ENCODE peak calls at places on chromosomes 6 and 20, in ten cellular contexts. One of them, this sample, is unnamed.

GRCh38 chr20:4726710-4727391 is 5.1 kb downstream of the PRND start:
- DNase-seq in astrocyte of the spinal cord: peak
- DNase-seq in IMR-90: peak
- DNase-seq in Caco-2: no peak
- DNase-seq in endodermal cell: no peak
- DNase-seq in sigmoid colon: no peak
- DNase-seq in spleen: peak
- DNase-seq in epithelial cell of esophagus: peak
- DNase-seq in psoas muscle: no peak
- DNase-seq in Panc1: no peak
- DNase-seq in this sample: no peak

GRCh38 chr6:37919417-37920157 is 100.1 kb downstream of the ZFAND3 start:
- DNase-seq in endodermal cell: no peak
- DNase-seq in psoas muscle: no peak
- DNase-seq in astrocyte of the spinal cord: peak
- DNase-seq in IMR-90: peak
- DNase-seq in spleen: no peak
- DNase-seq in Panc1: no peak
- DNase-seq in sigmoid colon: no peak
- DNase-seq in Caco-2: no peak
- DNase-seq in epithelial cell of esophagus: no peak
- DNase-seq in this sample: no peak

GRCh38 chr20:21104921-21105320 is 1.2 kb downstream of the LINC00237 start:
- DNase-seq in spleen: no peak
- DNase-seq in Panc1: no peak
- DNase-seq in astrocyte of the spinal cord: no peak
- DNase-seq in sigmoid colon: no peak
- DNase-seq in endodermal cell: peak
- DNase-seq in psoas muscle: no peak
- DNase-seq in epithelial cell of esophagus: no peak
- DNase-seq in IMR-90: no peak
- DNase-seq in Caco-2: no peak
- DNase-seq in this sample: no peak

GRCh38 chr6:108476381-108476780 is 84.3 kb upstream of the FOXO3 start:
- DNase-seq in Caco-2: no peak
- DNase-seq in epithelial cell of esophagus: no peak
- DNase-seq in psoas muscle: no peak
- DNase-seq in spleen: no peak
- DNase-seq in sigmoid colon: no peak
- DNase-seq in endodermal cell: no peak
- DNase-seq in IMR-90: no peak
- DNase-seq in astrocyte of the spinal cord: no peak
- DNase-seq in Panc1: no peak
- DNase-seq in this sample: no peak

GRCh38 chr20:1941226-1941625 is 46.0 kb downstream of the SIRPA start:
- DNase-seq in astrocyte of the spinal cord: no peak
- DNase-seq in IMR-90: peak
- DNase-seq in epithelial cell of esophagus: peak
- DNase-seq in psoas muscle: peak
- DNase-seq in Caco-2: no peak
- DNase-seq in Panc1: no peak
- DNase-seq in spleen: no peak
- DNase-seq in endodermal cell: no peak
- DNase-seq in sigmoid colon: peak
- DNase-seq in this sample: no peak

GRCh38 chr6:113805167-113805835 is 51.8 kb upstream of the MARCKS start:
- DNase-seq in IMR-90: peak
- DNase-seq in psoas muscle: no peak
- DNase-seq in Panc1: no peak
- DNase-seq in epithelial cell of esophagus: no peak
- DNase-seq in astrocyte of the spinal cord: no peak
- DNase-seq in spleen: no peak
- DNase-seq in endodermal cell: no peak
- DNase-seq in sigmoid colon: no peak
- DNase-seq in Caco-2: no peak
- DNase-seq in this sample: no peak

GRCh38 chr6:29483735-29484134 is 4.0 kb downstream of the MAS1L start:
- DNase-seq in spleen: no peak
- DNase-seq in sigmoid colon: no peak
- DNase-seq in Panc1: no peak
- DNase-seq in psoas muscle: no peak
- DNase-seq in astrocyte of the spinal cord: no peak
- DNase-seq in Caco-2: no peak
- DNase-seq in endodermal cell: no peak
- DNase-seq in epithelial cell of esophagus: no peak
- DNase-seq in IMR-90: no peak
- DNase-seq in this sample: no peak

GRCh38 chr6:56335733-56336132 is 88.4 kb upstream of the COL21A1 start:
- DNase-seq in psoas muscle: no peak
- DNase-seq in endodermal cell: no peak
- DNase-seq in Panc1: peak
- DNase-seq in spleen: no peak
- DNase-seq in astrocyte of the spinal cord: peak
- DNase-seq in IMR-90: peak
- DNase-seq in Caco-2: no peak
- DNase-seq in epithelial cell of esophagus: peak
- DNase-seq in sigmoid colon: no peak
- DNase-seq in this sample: no peak

GRCh38 chr20:17470521-17470920 is 60.7 kb downstream of the BFSP1 start:
- DNase-seq in astrocyte of the spinal cord: no peak
- DNase-seq in Panc1: no peak
- DNase-seq in epithelial cell of esophagus: no peak
- DNase-seq in sigmoid colon: no peak
- DNase-seq in endodermal cell: no peak
- DNase-seq in psoas muscle: no peak
- DNase-seq in spleen: no peak
- DNase-seq in Caco-2: no peak
- DNase-seq in IMR-90: no peak
- DNase-seq in this sample: no peak

GRCh38 chr6:35727206-35727934 is 9.5 kb upstream of the ARMC12 start:
- DNase-seq in endodermal cell: peak
- DNase-seq in IMR-90: peak
- DNase-seq in spleen: no peak
- DNase-seq in Panc1: no peak
- DNase-seq in Caco-2: peak
- DNase-seq in astrocyte of the spinal cord: peak
- DNase-seq in sigmoid colon: peak
- DNase-seq in psoas muscle: peak
- DNase-seq in epithelial cell of esophagus: peak
- DNase-seq in this sample: peak

GRCh38 chr20:4375881-4376280 is 345.8 kb upstream of the PRND start:
- DNase-seq in IMR-90: peak
- DNase-seq in endodermal cell: no peak
- DNase-seq in spleen: no peak
- DNase-seq in astrocyte of the spinal cord: peak
- DNase-seq in Panc1: no peak
- DNase-seq in Caco-2: no peak
- DNase-seq in epithelial cell of esophagus: peak
- DNase-seq in psoas muscle: no peak
- DNase-seq in sigmoid colon: no peak
- DNase-seq in this sample: no peak

GRCh38 chr6:165628955-165629354 is 34.1 kb downstream of the PDE10A start:
- DNase-seq in epithelial cell of esophagus: no peak
- DNase-seq in IMR-90: no peak
- DNase-seq in endodermal cell: no peak
- DNase-seq in spleen: no peak
- DNase-seq in sigmoid colon: no peak
- DNase-seq in astrocyte of the spinal cord: no peak
- DNase-seq in psoas muscle: no peak
- DNase-seq in Panc1: no peak
- DNase-seq in Caco-2: no peak
- DNase-seq in this sample: no peak

GRCh38 chr6:166598441-166599138 is 12.1 kb upstream of the RAMACL start:
- DNase-seq in astrocyte of the spinal cord: peak
- DNase-seq in Panc1: no peak
- DNase-seq in spleen: no peak
- DNase-seq in Caco-2: no peak
- DNase-seq in endodermal cell: peak
- DNase-seq in psoas muscle: no peak
- DNase-seq in sigmoid colon: peak
- DNase-seq in epithelial cell of esophagus: peak
- DNase-seq in IMR-90: peak
- DNase-seq in this sample: no peak

GRCh38 chr6:51472745-51473483 is 614.5 kb downstream of the PKHD1 start:
- DNase-seq in psoas muscle: no peak
- DNase-seq in spleen: no peak
- DNase-seq in astrocyte of the spinal cord: no peak
- DNase-seq in epithelial cell of esophagus: peak
- DNase-seq in sigmoid colon: no peak
- DNase-seq in endodermal cell: peak
- DNase-seq in Caco-2: peak
- DNase-seq in IMR-90: no peak
- DNase-seq in Panc1: no peak
- DNase-seq in this sample: no peak

GRCh38 chr6:148508401-148509151 is 165.9 kb downstream of the SASH1 start:
- DNase-seq in IMR-90: peak
- DNase-seq in endodermal cell: no peak
- DNase-seq in astrocyte of the spinal cord: peak
- DNase-seq in Panc1: no peak
- DNase-seq in epithelial cell of esophagus: peak
- DNase-seq in Caco-2: no peak
- DNase-seq in spleen: no peak
- DNase-seq in sigmoid colon: no peak
- DNase-seq in psoas muscle: no peak
- DNase-seq in this sample: no peak
- TF ChIP-seq CTCF in IMR-90: no peak
- TF ChIP-seq CTCF in endodermal cell: no peak
- TF ChIP-seq CTCF in astrocyte of the spinal cord: no peak
- TF ChIP-seq CTCF in Panc1: no peak
- TF ChIP-seq CTCF in epithelial cell of esophagus: no peak
- TF ChIP-seq CTCF in Caco-2: no peak
- TF ChIP-seq CTCF in spleen: no peak
- TF ChIP-seq CTCF in sigmoid colon: no peak
- TF ChIP-seq CTCF in psoas muscle: no peak
- TF ChIP-seq CTCF in this sample: no peak

DNA sequence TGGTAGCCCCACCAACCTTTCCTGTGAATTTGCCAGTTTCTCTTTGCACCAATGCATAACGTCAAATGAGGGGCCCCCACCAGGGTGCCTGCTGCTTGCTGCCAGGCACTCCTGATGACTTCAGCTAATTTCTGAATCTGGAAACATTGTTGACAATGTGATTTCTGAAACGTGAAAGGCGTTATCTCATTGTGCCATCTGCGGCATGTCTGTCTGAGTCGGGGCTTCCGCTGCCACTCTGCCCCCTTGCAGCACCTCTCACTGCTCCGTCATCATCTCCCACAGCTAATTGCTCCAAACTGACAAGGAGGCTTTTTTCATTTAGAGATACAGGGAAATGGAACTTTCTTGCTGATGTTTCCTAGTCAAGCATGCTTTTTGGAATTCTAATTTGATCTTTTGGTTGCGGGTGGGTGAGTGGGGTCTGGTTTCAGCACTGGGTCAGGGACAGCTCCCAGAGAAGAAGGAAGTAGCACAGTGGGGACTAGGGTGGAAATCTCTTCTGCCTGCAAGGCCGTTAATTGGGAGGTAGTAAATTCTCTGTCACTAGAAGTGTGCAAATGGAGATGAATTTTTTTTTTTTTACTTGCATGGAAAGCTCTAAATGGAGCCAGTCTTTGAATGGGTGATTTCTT is 233.5 kb downstream of the DHX35 start:
- DNase-seq in Caco-2: no peak
- DNase-seq in astrocyte of the spinal cord: no peak
- DNase-seq in IMR-90: no peak
- DNase-seq in sigmoid colon: no peak
- DNase-seq in psoas muscle: no peak
- DNase-seq in Panc1: no peak
- DNase-seq in spleen: no peak
- DNase-seq in endodermal cell: peak
- DNase-seq in epithelial cell of esophagus: no peak
- DNase-seq in this sample: no peak
- H3K4me3 ChIP-seq in Caco-2: no peak
- H3K4me3 ChIP-seq in astrocyte of the spinal cord: no peak
- H3K4me3 ChIP-seq in IMR-90: no peak
- H3K4me3 ChIP-seq in sigmoid colon: no peak
- H3K4me3 ChIP-seq in psoas muscle: no peak
- H3K4me3 ChIP-seq in Panc1: no peak
- H3K4me3 ChIP-seq in spleen: no peak
- H3K4me3 ChIP-seq in endodermal cell: no peak
- H3K4me3 ChIP-seq in epithelial cell of esophagus: no peak
- H3K4me3 ChIP-seq in this sample: no peak

GRCh38 chr20:41089555-41089954 is 47.8 kb upstream of the PLCG1 start:
- DNase-seq in spleen: no peak
- DNase-seq in psoas muscle: no peak
- DNase-seq in endodermal cell: no peak
- DNase-seq in epithelial cell of esophagus: no peak
- DNase-seq in IMR-90: no peak
- DNase-seq in Caco-2: no peak
- DNase-seq in astrocyte of the spinal cord: no peak
- DNase-seq in sigmoid colon: no peak
- DNase-seq in Panc1: no peak
- DNase-seq in this sample: no peak
- TF ChIP-seq CTCF in spleen: no peak
- TF ChIP-seq CTCF in psoas muscle: no peak
- TF ChIP-seq CTCF in endodermal cell: peak
- TF ChIP-seq CTCF in epithelial cell of esophagus: no peak
- TF ChIP-seq CTCF in IMR-90: no peak
- TF ChIP-seq CTCF in Caco-2: peak
- TF ChIP-seq CTCF in astrocyte of the spinal cord: peak
- TF ChIP-seq CTCF in sigmoid colon: no peak
- TF ChIP-seq CTCF in Panc1: peak
- TF ChIP-seq CTCF in this sample: no peak

GRCh38 chr6:160348552-160349441 is 619 bp downstream of the SLC22A3 start:
- DNase-seq in Caco-2: peak
- DNase-seq in Panc1: no peak
- DNase-seq in IMR-90: no peak
- DNase-seq in epithelial cell of esophagus: peak
- DNase-seq in spleen: no peak
- DNase-seq in psoas muscle: peak
- DNase-seq in endodermal cell: peak
- DNase-seq in sigmoid colon: no peak
- DNase-seq in astrocyte of the spinal cord: peak
- DNase-seq in this sample: no peak

GRCh38 chr6:160348209-160348551 is at the start of gene SLC22A3:
- DNase-seq in endodermal cell: peak
- DNase-seq in IMR-90: no peak
- DNase-seq in Caco-2: no peak
- DNase-seq in astrocyte of the spinal cord: no peak
- DNase-seq in epithelial cell of esophagus: peak
- DNase-seq in sigmoid colon: peak
- DNase-seq in spleen: no peak
- DNase-seq in Panc1: no peak
- DNase-seq in psoas muscle: peak
- DNase-seq in this sample: no peak

GRCh38 chr6:160349837-160350236 is 1.7 kb downstream of the SLC22A3 start:
- DNase-seq in psoas muscle: no peak
- DNase-seq in spleen: no peak
- DNase-seq in astrocyte of the spinal cord: no peak
- DNase-seq in epithelial cell of esophagus: no peak
- DNase-seq in Caco-2: no peak
- DNase-seq in sigmoid colon: no peak
- DNase-seq in endodermal cell: no peak
- DNase-seq in IMR-90: no peak
- DNase-seq in Panc1: no peak
- DNase-seq in this sample: no peak

GRCh38 chr6:160344281-160344680 is 3.9 kb upstream of the SLC22A3 start:
- DNase-seq in psoas muscle: no peak
- DNase-seq in Panc1: no peak
- DNase-seq in IMR-90: no peak
- DNase-seq in sigmoid colon: no peak
- DNase-seq in endodermal cell: no peak
- DNase-seq in astrocyte of the spinal cord: no peak
- DNase-seq in spleen: no peak
- DNase-seq in Caco-2: no peak
- DNase-seq in epithelial cell of esophagus: peak
- DNase-seq in this sample: no peak

GRCh38 chr6:160347259-160348208 is 644 bp upstream of the SLC22A3 start:
- DNase-seq in epithelial cell of esophagus: no peak
- DNase-seq in sigmoid colon: no peak
- DNase-seq in psoas muscle: peak
- DNase-seq in astrocyte of the spinal cord: no peak
- DNase-seq in Caco-2: no peak
- DNase-seq in Panc1: no peak
- DNase-seq in endodermal cell: peak
- DNase-seq in spleen: no peak
- DNase-seq in IMR-90: no peak
- DNase-seq in this sample: no peak
- H3K4me3 ChIP-seq in epithelial cell of esophagus: no peak
- H3K4me3 ChIP-seq in sigmoid colon: peak
- H3K4me3 ChIP-seq in psoas muscle: peak
- H3K4me3 ChIP-seq in astrocyte of the spinal cord: no peak
- H3K4me3 ChIP-seq in Caco-2: no peak
- H3K4me3 ChIP-seq in Panc1: no peak
- H3K4me3 ChIP-seq in endodermal cell: peak
- H3K4me3 ChIP-seq in spleen: no peak
- H3K4me3 ChIP-seq in IMR-90: no peak
- H3K4me3 ChIP-seq in this sample: no peak

This sample was measured in kidney.